ENCODE peak calls at places on chromosome 15, in nine cellular contexts. H, P, J, Z, G, L, V, Q and C are unnamed samples.

GRCh38 chr15:50880651-50881114 is 27.8 kb upstream of the AP4E1 start:
- DNase-seq in H (peak; percentile 72), Q (peak; percentile 35), Z (no peak), P (no peak), L (no peak), J (no peak), G (peak; percentile 60), V (peak; percentile 13), C (no peak)

GRCh38 chr15:59991919-59992318 is 12.2 kb upstream of the FOXB1 start:
- DNase-seq in G (no peak), Q (no peak), L (no peak), V (no peak), P (peak; percentile 57), J (no peak), Z (no peak), H (no peak), C (no peak)

GRCh38 chr15:90190606-90191343 is 10.4 kb upstream of the SEMA4B start:
- DNase-seq in Q (no peak), P (no peak), V (no peak), Z (no peak), H (no peak), L (no peak), J (no peak), G (peak; percentile 80), C (no peak)

GRCh38 chr15:51097553-51098330 is 3.0 kb upstream of the TNFAIP8L3 start:
- DNase-seq in P (no peak), H (peak; percentile 54), Q (no peak), J (no peak), G (no peak), L (no peak), V (peak; percentile 70), Z (no peak), C (no peak)

GRCh38 chr15:101240364-101240763 is 11.5 kb downstream of the CHSY1 start:
- DNase-seq in Z (no peak), G (no peak), Q (no peak), V (no peak), L (no peak), P (no peak), H (no peak), J (no peak), C (no peak)

GRCh38 chr15:35118987-35119386 is 33.9 kb upstream of the NANOGP8 start:
- DNase-seq in G (no peak), Q (no peak), J (no peak), Z (no peak), P (no peak), L (no peak), H (no peak), V (no peak), C (no peak)

GRCh38 chr15:101115318-101115886 is 136.4 kb downstream of the CHSY1 start:
- DNase-seq in J (no peak), P (no peak), Z (no peak), L (no peak), G (no peak), H (no peak), Q (no peak), V (no peak), C (no peak)

GRCh38 chr15:36661042-36661441 is 81.6 kb downstream of the CDIN1 start:
- DNase-seq in G (no peak), Q (no peak), L (no peak), J (no peak), H (no peak), V (no peak), Z (no peak), P (peak; percentile 8), C (no peak)

GRCh38 chr15:100879461-100880138 is at the start of gene ALDH1A3:
- DNase-seq in G (no peak), H (peak; percentile 72), J (no peak), V (peak; percentile 74), Q (peak; percentile 30), P (no peak), L (no peak), Z (peak; percentile 20), C (peak; percentile 75)

GRCh38 chr15:52730594-52730993 is 51.4 kb upstream of the ATOSA start:
- DNase-seq in Z (no peak), P (no peak), L (no peak), Q (no peak), V (no peak), G (no peak), H (no peak), J (no peak), C (no peak)

GRCh38 chr15:57118013-57118799 is 199.8 kb downstream of the TCF12 start:
- DNase-seq in L (no peak), P (no peak), Z (no peak), Q (no peak), V (peak; percentile 65), G (no peak), H (peak; percentile 45), J (no peak), C (no peak)

GRCh38 chr15:30922469-30923311 is 19.0 kb downstream of the FAN1 start:
- DNase-seq in Q (no peak), J (no peak), P (no peak), H (peak; percentile 53), G (no peak), L (no peak), V (peak; percentile 47), Z (no peak), C (no peak)

GRCh38 chr15:89543389-89543788 is 31.9 kb upstream of the TICRR start:
- DNase-seq in P (no peak), Q (no peak), Z (no peak), L (no peak), H (no peak), G (no peak), V (no peak), J (no peak), C (no peak)

GRCh38 chr15:49808341-49808740 is 187.5 kb downstream of the DTWD1 start:
- DNase-seq in Z (no peak), P (no peak), G (no peak), H (no peak), L (no peak), J (no peak), V (no peak), Q (no peak), C (no peak)

GRCh38 chr15:72826611-72827010 is 43.1 kb upstream of the ADPGK start:
- DNase-seq in Q (no peak), P (no peak), J (no peak), L (no peak), Z (no peak), G (no peak), H (no peak), V (no peak), C (no peak)

GRCh38 chr15:70519616-70520015 is 243.7 kb downstream of the UACA start:
- DNase-seq in H (no peak), G (no peak), L (no peak), Z (no peak), J (no peak), Q (no peak), V (no peak), P (no peak), C (no peak)

GRCh38 chr15:75198560-75199346 is 2.9 kb upstream of the C15orf39 start:
- DNase-seq in Z (no peak), G (peak; percentile 96), P (no peak), V (peak; percentile 71), L (no peak), H (peak; percentile 61), Q (no peak), J (peak; percentile 11), C (no peak)

GRCh38 chr15:63856711-63857458 is 23.1 kb upstream of the HERC1 start:
- DNase-seq in H (peak; percentile 79), J (no peak), G (no peak), L (no peak), Z (no peak), V (peak; percentile 75), P (no peak), Q (no peak), C (no peak)

GRCh38 chr15:84857418-84858004 is 27.0 kb upstream of the SLC28A1 start:
- DNase-seq in L (no peak), Z (no peak), V (no peak), G (no peak), Q (no peak), P (no peak), J (no peak), H (no peak), C (no peak)

GRCh38 chr15:57220220-57220619 is 156.1 kb upstream of the CGNL1 start:
- DNase-seq in Z (no peak), V (peak; percentile 46), J (no peak), P (no peak), L (no peak), Q (no peak), H (peak; percentile 84), G (no peak), C (no peak)

GRCh38 chr15:53401503-53401902 is 358.0 kb downstream of the WDR72 start:
- DNase-seq in P (no peak), Z (no peak), V (no peak), J (no peak), G (no peak), L (no peak), H (no peak), Q (no peak), C (no peak)

GRCh38 chr15:37820380-37821128 is 113.9 kb upstream of the TMCO5A start:
- DNase-seq in V (no peak), L (no peak), Q (no peak), J (no peak), H (no peak), P (no peak), Z (no peak), G (no peak), C (no peak)

GRCh38 chr15:39478996-39479395 is 101.9 kb upstream of the THBS1 start:
- DNase-seq in G (no peak), Q (no peak), J (no peak), Z (no peak), P (no peak), V (peak; percentile 39), H (no peak), L (no peak), C (no peak)

GRCh38 chr15:41940441-41940857 is 31.9 kb downstream of the EHD4 start:
- DNase-seq in Z (no peak), V (peak; percentile 56), L (no peak), Q (no peak), G (no peak), J (peak; percentile 16), H (peak; percentile 84), P (no peak), C (no peak)

GRCh38 chr15:45637552-45638033 is 2.8 kb downstream of the SQOR start:
- DNase-seq in H (peak; percentile 78), G (peak; percentile 53), V (peak; percentile 84), Z (no peak), L (no peak), P (no peak), J (peak; percentile 47), Q (peak; percentile 67), C (no peak)

GRCh38 chr15:46413799-46414198 is 779.0 kb downstream of the SQOR start:
- DNase-seq in J (no peak), V (peak; percentile 54), Q (no peak), Z (no peak), H (peak; percentile 46), L (no peak), G (no peak), P (no peak), C (no peak)

GRCh38 chr15:81386947-81387346 is 12.9 kb upstream of the TMC3 start:
- DNase-seq in G (no peak), V (no peak), Z (no peak), J (no peak), P (no peak), H (no peak), L (no peak), Q (no peak), C (no peak)

GRCh38 chr15:101391981-101392566 is 97.0 kb upstream of the SNRPA1 start:
- DNase-seq in G (no peak), P (no peak), Q (peak; percentile 15), J (no peak), H (no peak), V (no peak), L (no peak), Z (no peak), C (no peak)

GRCh38 chr15:80643296-80643965 is 51.7 kb upstream of the ABHD17C start:
- DNase-seq in J (no peak), V (peak; percentile 32), L (no peak), P (no peak), H (peak; percentile 44), Q (no peak), G (no peak), Z (no peak), C (no peak)

GRCh38 chr15:77160562-77161481 is 89.9 kb upstream of the TSPAN3 start:
- DNase-seq in H (no peak), J (peak; percentile 15), V (no peak), Z (no peak), Q (no peak), L (no peak), G (no peak), P (no peak), C (no peak)

GRCh38 chr15:67803996-67804843 is 21.1 kb upstream of the SKOR1 start:
- DNase-seq in L (no peak), H (no peak), V (no peak), P (no peak), J (no peak), Z (no peak), G (no peak), Q (no peak), C (no peak)